ENCODE peak calls at places on chromosome 14, in nine cellular contexts. Q, S, L, Z, E, O, U, T and A are unnamed samples. For H3K4me1, the result is how much of the 10 kb centered on the place peaks cover.

GRCh38 chr14:21268612-21269251 is 510 bp downstream of the HNRNPC start:
- DNase-seq in O (peak), L (no peak), U (peak), Q (no peak), Z (peak), S (no peak), E (no peak), T (no peak), A (no peak)

GRCh38 chr14:105500036-105500725 is 9.1 kb downstream of the TEDC1 start:
- DNase-seq in L (peak), Q (peak), O (no peak), S (no peak), U (no peak), T (no peak), E (peak), Z (no peak), A (no peak)

GRCh38 chr14:100104523-100105300 is 39.5 kb downstream of the EVL start:
- DNase-seq in T (no peak), U (no peak), L (no peak), S (no peak), Z (no peak), E (peak), O (peak), Q (peak), A (no peak)

GRCh38 chr14:104138891-104139459 is 588 bp downstream of the KIF26A start:
- DNase-seq in S (no peak), T (peak), O (no peak), Z (no peak), E (peak), L (no peak), U (no peak), Q (peak), A (no peak)

GRCh38 chr14:65024957-65025356 is 38.3 kb downstream of the FNTB start:
- DNase-seq in Z (no peak), S (no peak), L (no peak), E (no peak), U (no peak), T (no peak), Q (peak), O (no peak), A (no peak)

GRCh38 chr14:100525615-100526014 is 61.6 kb downstream of the BEGAIN start:
- DNase-seq in Q (peak), S (no peak), O (no peak), U (peak), Z (no peak), E (peak), L (no peak), T (no peak), A (no peak)

GRCh38 chr14:53399057-53399456 is 245.9 kb upstream of the DDHD1 start:
- DNase-seq in O (peak), T (no peak), S (no peak), Q (no peak), U (no peak), E (no peak), L (no peak), Z (no peak), A (no peak)

GRCh38 chr14:77204457-77204796 is 22.8 kb downstream of the TMEM63C start:
- DNase-seq in T (no peak), E (peak), O (no peak), L (no peak), Q (no peak), Z (no peak), U (peak), S (no peak), A (no peak)

GRCh38 chr14:72616294-72616693 is 277.6 kb downstream of the DPF3 start:
- DNase-seq in U (no peak), O (no peak), E (no peak), Z (no peak), S (no peak), T (no peak), Q (no peak), L (no peak), A (peak)

GRCh38 chr14:85578925-85579324 is 49.0 kb downstream of the FLRT2 start:
- DNase-seq in Q (no peak), Z (no peak), O (no peak), T (no peak), S (no peak), U (no peak), L (no peak), E (no peak), A (no peak)

GRCh38 chr14:54975856-54976255 is 51.0 kb downstream of the WDHD1 start:
- DNase-seq in Q (no peak), O (no peak), Z (no peak), L (no peak), E (no peak), T (no peak), U (no peak), S (no peak), A (no peak)

GRCh38 chr14:96567289-96567899 is 65.2 kb downstream of the PAPOLA start:
- DNase-seq in L (no peak), E (no peak), Q (no peak), S (no peak), O (peak), T (no peak), Z (no peak), U (no peak), A (no peak)

GRCh38 chr14:81269100-81269978 is 48.6 kb upstream of the GTF2A1 start:
- DNase-seq in U (no peak), S (no peak), E (no peak), O (peak), T (no peak), L (peak), Z (peak), Q (no peak), A (no peak)

GRCh38 chr14:21084988-21085853 is 13.2 kb downstream of the ZNF219 start:
- DNase-seq in O (no peak), L (peak), T (no peak), E (no peak), U (peak), Q (peak), S (no peak), Z (peak), A (no peak)

GRCh38 chr14:91898256-91898843 is 31.0 kb upstream of the TC2N start:
- DNase-seq in U (no peak), Q (no peak), T (no peak), Z (no peak), E (no peak), O (no peak), S (no peak), L (no peak), A (peak)
- H3K4me3 ChIP-seq in U (no peak), Q (no peak), T (no peak), Z (no peak), E (no peak), O (no peak), S (peak), L (no peak), A (no peak)

GRCh38 chr14:32083789-32084188 is 6.7 kb downstream of the ARHGAP5 start:
- DNase-seq in Z (no peak), U (no peak), O (no peak), E (no peak), L (no peak), Q (no peak), T (no peak), S (no peak), A (no peak)
- H3K4me1 ChIP-seq in Z (half or more), U (half or more), O (under half), E (under half), L (under half), Q (half or more), T (under half), S (under half), A (under half)

GRCh38 chr14:102451064-102451352 is 58.6 kb downstream of the ANKRD9 start:
- DNase-seq in E (no peak), L (no peak), U (no peak), S (no peak), Q (peak), O (no peak), T (no peak), Z (no peak), A (no peak)

GRCh38 chr14:102454711-102455110 is 54.9 kb downstream of the ANKRD9 start:
- DNase-seq in L (no peak), E (no peak), Q (no peak), O (no peak), Z (no peak), S (no peak), T (no peak), U (no peak), A (no peak)

GRCh38 chr14:102452302-102452701 is 57.3 kb downstream of the ANKRD9 start:
- DNase-seq in S (no peak), L (no peak), U (no peak), E (no peak), Z (no peak), T (no peak), Q (peak), O (no peak), A (no peak)

GRCh38 chr14:102445641-102446040 is 63.9 kb downstream of the ANKRD9 start:
- DNase-seq in T (no peak), Z (no peak), E (no peak), U (no peak), S (no peak), Q (peak), O (no peak), L (no peak), A (no peak)

GRCh38 chr14:102450206-102451063 is 59.1 kb downstream of the ANKRD9 start:
- DNase-seq in S (no peak), T (no peak), Q (no peak), O (no peak), Z (no peak), E (no peak), L (no peak), U (no peak), A (no peak)
- H3K27ac ChIP-seq in S (no peak), T (peak), Q (no peak), O (no peak), Z (peak), E (no peak), L (no peak), U (no peak), A (no peak)

DNA sequence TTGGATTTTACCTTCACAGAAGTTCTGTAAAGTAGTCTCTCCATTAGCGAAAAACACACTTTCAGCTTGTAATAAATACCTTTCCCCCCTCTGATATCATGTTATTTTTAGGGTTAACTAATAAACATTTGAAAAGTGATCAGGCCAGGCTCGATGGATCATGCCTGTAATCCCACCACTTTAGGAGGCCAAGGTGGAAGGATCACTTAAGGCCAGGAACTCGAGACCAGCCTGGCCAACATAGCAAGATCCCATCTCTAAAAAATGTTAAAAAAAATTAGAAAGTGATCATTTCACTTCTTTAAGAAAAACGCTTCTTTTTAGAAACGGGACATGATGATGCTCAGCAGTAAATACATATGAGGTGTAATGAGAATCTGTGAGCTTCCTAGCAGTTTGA is 2.0 kb downstream of the CDKL1 start:
- DNase-seq in Q (no peak), Z (no peak), U (no peak), S (no peak), T (no peak), O (no peak), L (no peak), E (no peak), A (no peak)
- H3K4me3 ChIP-seq in Q (peak), Z (no peak), U (no peak), S (no peak), T (no peak), O (no peak), L (no peak), E (peak), A (no peak)

GRCh38 chr14:68779761-68780323 is 13.0 kb downstream of the ZFP36L1 start:
- DNase-seq in Z (no peak), O (no peak), S (no peak), U (peak), E (no peak), L (no peak), T (no peak), Q (peak), A (peak)

GRCh38 chr14:68783408-68784297 is 9.2 kb downstream of the ZFP36L1 start:
- DNase-seq in Z (no peak), Q (peak), E (no peak), S (no peak), O (no peak), U (peak), L (no peak), T (no peak), A (peak)

GRCh38 chr14:68780358-68781160 is 12.3 kb downstream of the ZFP36L1 start:
- DNase-seq in L (no peak), O (no peak), E (peak), Q (peak), U (peak), T (peak), S (no peak), Z (peak), A (no peak)

GRCh38 chr14:68782091-68782981 is 10.5 kb downstream of the ZFP36L1 start:
- DNase-seq in T (no peak), E (no peak), O (no peak), Z (no peak), S (no peak), L (no peak), U (peak), Q (peak), A (peak)

DNA sequence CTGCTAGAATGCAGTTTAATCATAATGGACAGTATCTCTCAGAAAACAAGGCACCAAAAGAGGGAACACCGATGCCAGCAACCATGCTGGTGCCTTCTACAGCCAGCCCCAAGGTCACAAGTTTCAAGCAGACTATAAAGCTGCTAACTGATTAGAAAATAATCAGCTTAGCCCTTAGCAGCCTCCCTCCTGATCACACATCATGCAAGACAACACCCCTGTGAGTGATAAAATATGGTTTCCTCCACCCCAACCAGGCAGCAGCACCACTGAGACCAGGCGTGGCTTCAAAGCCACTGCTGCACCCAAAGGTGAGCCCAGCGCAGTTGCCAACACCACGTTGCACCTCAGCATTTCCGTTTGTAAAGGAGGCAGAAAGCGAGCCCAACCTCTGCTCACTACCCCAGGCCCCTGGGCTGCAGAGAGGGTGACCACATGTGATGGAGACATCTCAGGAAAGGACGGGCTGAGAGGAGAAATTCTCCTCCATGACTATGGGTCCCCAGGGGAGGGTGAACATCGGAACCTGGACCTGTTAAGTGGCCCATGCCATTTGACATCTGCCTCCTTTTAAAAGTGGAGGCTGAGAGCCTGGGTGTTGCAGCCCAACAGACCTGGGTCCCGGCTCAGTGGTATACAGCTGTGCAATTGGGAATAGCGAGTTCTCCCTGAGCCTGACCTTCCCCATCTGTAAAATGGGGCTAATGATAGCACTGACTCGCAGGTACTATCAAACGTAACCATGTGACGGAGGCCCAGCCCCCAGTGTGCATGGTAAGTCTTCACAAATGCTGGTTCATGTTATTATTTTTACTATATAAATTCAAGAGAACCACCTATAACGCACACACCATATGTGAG is 11.5 kb downstream of the ZFP36L1 start:
- DNase-seq in U (peak), Q (peak), T (no peak), O (no peak), E (no peak), Z (no peak), S (no peak), L (no peak), A (no peak)
- H3K4me1 ChIP-seq in U (under half), Q (under half), T (under half), O (under half), E (half or more), Z (under half), S (under half), L (under half), A (under half)